ENCODE peak calls at places on chromosomes 1 and 21, in five cellular contexts. R is H9, X is mesendoderm, E is neuronal stem cell, W is IMR-90. V is an unnamed sample.

GRCh38 chr1:151593651-151594625 is 17.9 kb upstream of the SNX27 start:
- DNase-seq in R (peak; percentile 93), X (peak; percentile 89), E (peak; percentile 66), W (no peak), V (peak; percentile 86)

GRCh38 chr21:45009616-45010015 is 64.8 kb upstream of the ADARB1 start:
- DNase-seq in R (no peak), X (no peak), E (no peak), W (no peak), V (no peak)

GRCh38 chr1:232193451-232193783 is 436.5 kb downstream of the SIPA1L2 start:
- DNase-seq in R (no peak), X (no peak), E (no peak), W (no peak), V (no peak)

GRCh38 chr1:197850042-197850441 is 52.4 kb upstream of the C1orf53 start:
- DNase-seq in R (no peak), X (peak; percentile 4), E (no peak), W (no peak), V (no peak)

GRCh38 chr1:69755647-69756046 is 187.9 kb downstream of the LRRC7 start:
- DNase-seq in R (no peak), X (no peak), E (no peak), W (no peak), V (no peak)

GRCh38 chr1:78437393-78437792 is 53.4 kb upstream of the PTGFR start:
- DNase-seq in R (no peak), X (peak; percentile 57), E (no peak), W (peak; percentile 27), V (no peak)

GRCh38 chr1:9269078-9269501 is 23.6 kb upstream of the SPSB1 start:
- DNase-seq in R (no peak), X (no peak), E (no peak), W (no peak), V (no peak)

GRCh38 chr1:1282998-1283397 is 2.8 kb downstream of the SCNN1D start:
- DNase-seq in R (no peak), X (no peak), E (no peak), W (peak; percentile 55), V (peak; percentile 64)

GRCh38 chr1:200153277-200154055 is 126.0 kb downstream of the NR5A2 start:
- DNase-seq in R (no peak), X (no peak), E (no peak), W (no peak), V (no peak)

GRCh38 chr1:234111458-234112142 is 207.1 kb downstream of the SLC35F3 start:
- DNase-seq in R (peak; percentile 91), X (peak; percentile 92), E (peak; percentile 41), W (peak; percentile 15), V (peak; percentile 59)

GRCh38 chr1:180863158-180863775 is 49.4 kb upstream of the KIAA1614 start:
- DNase-seq in R (no peak), X (peak; percentile 37), E (peak; percentile 56), W (peak; percentile 68), V (peak; percentile 51)

GRCh38 chr1:87140831-87141540 is 187.7 kb upstream of the LMO4 start:
- DNase-seq in R (no peak), X (no peak), E (no peak), W (peak; percentile 27), V (peak; percentile 93)

DNA sequence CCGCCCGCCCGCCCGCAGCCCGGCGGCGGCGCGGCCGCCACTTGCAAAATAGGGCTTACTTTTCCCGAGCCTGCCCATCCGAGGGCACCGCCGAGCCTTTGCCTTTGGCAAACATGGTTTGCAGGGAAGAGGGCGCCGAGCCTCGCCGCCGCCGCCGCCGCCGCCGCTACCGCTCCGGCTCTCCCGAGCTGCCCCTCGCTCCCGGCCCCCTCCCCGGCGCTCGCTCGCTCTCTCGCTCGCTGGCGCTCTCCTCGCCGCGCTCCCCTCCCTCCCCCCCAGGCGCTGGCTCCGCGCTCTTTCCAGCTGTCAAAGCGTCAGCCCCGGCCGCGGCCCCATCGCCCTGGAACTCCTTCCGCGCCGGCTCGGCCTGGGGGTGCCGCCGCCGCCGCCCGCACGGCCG is 300 bp downstream of the SSBP3 start:
- DNase-seq in R (no peak), X (no peak), E (no peak), W (no peak), V (peak; percentile 45)
- H3K4me2 ChIP-seq in R (no peak overlapping the region), X (no peak overlapping the region), E (peak overlapping the region; percentile 59), W (no peak overlapping the region), V (peak overlapping the region; percentile 38)

GRCh38 chr1:53483656-53484055 is 24.5 kb downstream of the DMRTB1 start:
- DNase-seq in R (no peak), X (no peak), E (no peak), W (no peak), V (no peak)
- H2BK5ac ChIP-seq in R (no peak overlapping the region), X (no peak overlapping the region), E (no peak overlapping the region), W (no peak overlapping the region), V (no peak overlapping the region)

DNA sequence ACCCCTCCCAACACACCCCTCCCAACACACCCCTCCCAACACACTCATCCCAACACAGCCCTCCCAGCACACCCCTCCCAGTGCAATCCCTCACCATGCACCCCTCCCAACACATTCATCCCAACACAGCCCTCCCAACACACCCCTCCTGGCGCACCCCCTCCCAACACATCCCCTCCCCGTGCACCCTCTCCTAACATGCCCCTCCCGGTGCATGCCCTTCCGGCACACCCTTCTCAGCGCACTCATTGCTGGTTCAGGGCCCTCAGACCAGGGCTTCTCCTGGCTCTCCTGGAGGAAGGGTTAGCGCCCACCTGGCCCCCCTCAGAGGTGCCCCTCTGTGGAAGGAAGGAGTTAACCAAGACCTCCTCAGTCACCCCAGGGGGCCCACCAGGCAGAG is 74.5 kb upstream of the ARHGEF16 start:
- DNase-seq in R (no peak), X (no peak), E (no peak), W (no peak), V (no peak)
- H3K4me2 ChIP-seq in R (no peak overlapping the region), X (no peak overlapping the region), E (no peak overlapping the region), W (no peak overlapping the region), V (no peak overlapping the region)

DNA sequence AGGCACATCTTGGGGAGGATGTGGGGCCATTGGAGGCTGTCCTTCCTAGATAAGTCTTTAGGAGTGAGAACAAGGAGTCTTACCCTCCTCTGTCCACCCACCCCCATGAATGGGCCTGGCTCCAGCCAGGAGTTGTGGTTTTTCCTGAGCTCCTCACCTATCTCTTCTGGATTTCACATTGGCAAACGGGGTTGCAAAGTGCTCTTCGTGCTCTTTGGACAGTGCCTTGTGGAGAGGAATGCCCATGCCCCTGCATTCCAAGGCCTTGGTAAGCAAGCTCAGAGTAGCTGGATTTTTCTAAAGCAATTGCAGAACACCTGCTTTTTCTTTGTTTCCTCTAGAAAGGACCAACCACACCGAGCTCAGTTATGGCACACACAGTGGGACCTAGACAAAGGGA is 152.1 kb upstream of the CAMK1G start:
- DNase-seq in R (no peak), X (no peak), E (no peak), W (no peak), V (no peak)
- H2BK5ac ChIP-seq in R (no peak overlapping the region), X (peak overlapping the region; percentile 18), E (no peak overlapping the region), W (no peak overlapping the region), V (peak overlapping the region; percentile 82)

DNA sequence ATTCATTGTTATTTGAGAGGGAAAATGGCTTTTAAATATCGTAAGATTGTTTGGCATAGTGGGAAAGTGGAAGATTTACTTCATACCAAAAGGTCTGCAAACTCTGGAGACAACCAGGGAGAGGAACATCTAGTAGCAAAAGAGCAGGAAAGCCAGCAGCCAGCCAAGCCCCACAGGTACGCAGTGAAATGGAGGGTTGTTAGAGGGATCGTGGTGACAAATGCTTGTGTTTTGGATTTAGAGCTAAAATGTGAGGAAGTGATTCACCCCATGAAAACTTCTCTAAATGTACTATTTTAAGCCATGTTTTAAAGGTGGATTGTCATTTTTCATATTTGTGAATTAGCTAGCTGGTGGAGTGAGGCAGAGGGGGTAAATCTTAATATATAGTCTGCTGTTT is 69.3 kb downstream of the RPS6KC1 start:
- DNase-seq in R (no peak), X (no peak), E (no peak), W (peak; percentile 19), V (no peak)
- H3K4me2 ChIP-seq in R (no peak overlapping the region), X (no peak overlapping the region), E (no peak overlapping the region), W (peak overlapping the region; percentile 30), V (no peak overlapping the region)

GRCh38 chr1:32275424-32275823 is 16.5 kb upstream of the HDAC1 start:
- DNase-seq in R (peak; percentile 65), X (peak; percentile 27), E (no peak), W (no peak), V (peak; percentile 29)
- H2BK5ac ChIP-seq in R (no peak overlapping the region), X (no peak overlapping the region), E (peak overlapping the region; percentile 22), W (no peak overlapping the region), V (no peak overlapping the region)

DNA sequence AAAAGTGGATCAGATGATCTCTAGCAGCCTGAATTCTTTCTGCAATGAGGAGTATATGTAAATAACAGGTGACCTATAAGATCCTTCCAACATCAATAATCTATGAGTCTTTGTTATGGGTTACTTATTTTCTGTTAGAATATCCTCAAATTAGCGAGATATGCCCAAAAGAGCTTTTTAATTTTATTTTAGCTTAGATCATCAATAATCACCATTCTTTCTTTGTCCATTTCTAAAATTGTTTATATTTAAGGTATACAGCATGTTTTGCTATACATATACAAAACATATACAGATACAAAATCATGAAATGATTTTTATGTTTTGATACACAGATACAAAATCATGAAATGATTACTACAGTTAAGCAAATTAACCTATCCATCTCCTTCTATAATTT is 11.8 kb downstream of the RABGAP1L start:
- DNase-seq in R (no peak), X (no peak), E (no peak), W (no peak), V (no peak)
- H3K4me2 ChIP-seq in R (no peak overlapping the region), X (no peak overlapping the region), E (no peak overlapping the region), W (no peak overlapping the region), V (no peak overlapping the region)

GRCh38 chr1:202806845-202807366 is 1.3 kb downstream of the KDM5B start:
- DNase-seq in R (no peak), X (peak; percentile 57), E (no peak), W (no peak), V (peak; percentile 33)
- H2BK5ac ChIP-seq in R (no peak overlapping the region), X (peak overlapping the region; percentile 61), E (peak overlapping the region; percentile 87), W (peak overlapping the region; percentile 94), V (no peak overlapping the region)

GRCh38 chr1:22043175-22043769 is 9.2 kb upstream of the CDC42 start:
- DNase-seq in R (no peak), X (no peak), E (no peak), W (no peak), V (peak; percentile 87)

GRCh38 chr1:22037520-22037919 is 15.0 kb upstream of the CDC42 start:
- DNase-seq in R (no peak), X (no peak), E (no peak), W (no peak), V (no peak)

GRCh38 chr1:22041505-22041904 is 11.0 kb upstream of the CDC42 start:
- DNase-seq in R (no peak), X (no peak), E (no peak), W (no peak), V (no peak)

GRCh38 chr1:22039594-22040347 is 12.7 kb upstream of the CDC42 start:
- DNase-seq in R (peak; percentile 82), X (peak; percentile 77), E (no peak), W (peak; percentile 35), V (no peak)

DNA sequence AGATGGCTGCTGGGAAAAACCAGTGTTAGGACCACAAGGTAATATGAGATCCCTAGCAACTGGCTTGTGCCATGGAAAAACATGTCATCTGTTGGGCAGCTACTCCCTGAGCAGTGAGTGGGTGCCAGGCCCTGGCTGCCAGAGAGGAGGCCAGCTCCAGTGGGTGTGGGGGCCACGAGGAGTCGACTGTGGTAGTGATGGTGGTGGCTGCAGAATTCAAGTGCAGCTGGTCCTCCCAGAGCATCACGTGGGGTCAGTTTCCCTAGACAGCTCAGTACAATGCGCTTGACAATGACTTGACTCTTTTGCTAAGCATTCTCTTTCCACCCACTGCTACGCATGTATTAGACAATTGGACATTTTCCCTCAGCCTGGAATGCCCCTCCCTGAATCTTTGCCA is 14.5 kb upstream of the CDC42 start:
- DNase-seq in R (no peak), X (no peak), E (no peak), W (no peak), V (no peak)
- H3K4me2 ChIP-seq in R (no peak overlapping the region), X (no peak overlapping the region), E (no peak overlapping the region), W (no peak overlapping the region), V (no peak overlapping the region)

V was measured in trophoblast cell.